ENCODE peak calls at places on chromosomes 12 and 14, in ten cellular contexts. Z is IMR-90, Q is A549, T is mesenchymal stem cell, J is astrocyte, F is neuronal stem cell, O is GM23248, P is HCT116, G is MM.1S, S is SK-N-SH. D is an unnamed sample.

GRCh38 chr14:27435923-27436674 is 838.3 kb upstream of the NOVA1 start:
- DNase-seq in Z (no peak), Q (no peak), T (no peak), J (no peak), F (no peak), O (no peak), P (no peak), G (no peak), S (no peak), D (no peak)

GRCh38 chr12:48532601-48533000 is 7.2 kb downstream of the OR8S1 start:
- DNase-seq in Z (no peak), Q (no peak), T (no peak), J (no peak), F (no peak), O (no peak), P (no peak), G (no peak), S (no peak), D (no peak)

GRCh38 chr14:89013098-89013504 is 188.7 kb downstream of the TTC8 start:
- DNase-seq in Z (peak), Q (peak), T (peak), J (no peak), F (no peak), O (peak), P (peak), G (no peak), S (no peak), D (peak)

GRCh38 chr12:48008349-48008748 is 4.1 kb upstream of the COL2A1 start:
- DNase-seq in Z (no peak), Q (no peak), T (no peak), J (no peak), F (no peak), O (no peak), P (no peak), G (no peak), S (no peak), D (no peak)

GRCh38 chr12:68113644-68114043 is 45.9 kb downstream of the IFNG start:
- DNase-seq in Z (no peak), Q (peak), T (no peak), J (no peak), F (no peak), O (no peak), P (peak), G (no peak), S (no peak), D (peak)

GRCh38 chr14:59301354-59301753 is 112.9 kb downstream of the DAAM1 start:
- DNase-seq in Z (no peak), Q (no peak), T (no peak), J (no peak), F (no peak), O (no peak), P (no peak), G (peak), S (no peak), D (peak)

GRCh38 chr14:22664261-22664660 is 20.1 kb upstream of the OR6J1 start:
- DNase-seq in Z (no peak), Q (peak), T (peak), J (no peak), F (no peak), O (no peak), P (no peak), G (no peak), S (no peak), D (peak)

GRCh38 chr12:3461391-3461790 is 29.6 kb upstream of the PRMT8 start:
- DNase-seq in Z (no peak), Q (no peak), T (no peak), J (no peak), F (no peak), O (no peak), P (no peak), G (no peak), S (no peak), D (no peak)

GRCh38 chr14:20388159-20388558 is 25.1 kb downstream of the TEP1 start:
- DNase-seq in Z (no peak), Q (no peak), T (no peak), J (no peak), F (no peak), O (no peak), P (no peak), G (no peak), S (no peak), D (no peak)

GRCh38 chr14:90429236-90429635 is 32.4 kb downstream of the CALM1 start:
- DNase-seq in Z (no peak), Q (no peak), T (no peak), J (no peak), F (no peak), O (no peak), P (no peak), G (no peak), S (no peak), D (no peak)

GRCh38 chr12:67891566-67891965 is 97.7 kb upstream of the IFNG-AS1 start:
- DNase-seq in Z (no peak), Q (no peak), T (no peak), J (no peak), F (no peak), O (no peak), P (no peak), G (no peak), S (no peak), D (no peak)

GRCh38 chr12:40152783-40153383 is 47.0 kb upstream of the SLC2A13 start:
- DNase-seq in Z (peak), Q (peak), T (peak), J (peak), F (peak), O (peak), P (peak), G (peak), S (peak), D (peak)

GRCh38 chr14:85060116-85060515 is 469.8 kb upstream of the FLRT2 start:
- DNase-seq in Z (no peak), Q (no peak), T (no peak), J (no peak), F (no peak), O (peak), P (no peak), G (no peak), S (no peak), D (no peak)

GRCh38 chr14:92768795-92769194 is 20.4 kb upstream of the LGMN start:
- DNase-seq in Z (no peak), Q (no peak), T (no peak), J (no peak), F (no peak), O (no peak), P (no peak), G (peak), S (no peak), D (no peak)

GRCh38 chr12:96402061-96402460 is 1.8 kb upstream of the CDK17 start:
- DNase-seq in Z (no peak), Q (no peak), T (no peak), J (no peak), F (no peak), O (no peak), P (no peak), G (no peak), S (no peak), D (no peak)

GRCh38 chr12:14710632-14711324 is 14.4 kb upstream of the GUCY2C start:
- DNase-seq in Z (no peak), Q (no peak), T (peak), J (no peak), F (no peak), O (no peak), P (no peak), G (no peak), S (no peak), D (no peak)

GRCh38 chr12:110754101-110754793 is 11.6 kb upstream of the PPP1CC start:
- DNase-seq in Z (no peak), Q (no peak), T (no peak), J (no peak), F (no peak), O (peak), P (no peak), G (no peak), S (no peak), D (no peak)

GRCh38 chr14:105470812-105471771 is 3.5 kb upstream of the CRIP2 start:
- DNase-seq in Z (no peak), Q (no peak), T (peak), J (no peak), F (no peak), O (no peak), P (no peak), G (no peak), S (peak), D (peak)

GRCh38 chr14:36238666-36239363 is 62.3 kb upstream of the PTCSC3 start:
- DNase-seq in Z (peak), Q (no peak), T (peak), J (peak), F (no peak), O (peak), P (no peak), G (no peak), S (no peak), D (no peak)

GRCh38 chr12:62210422-62210821 is 49.8 kb upstream of the USP15 start:
- DNase-seq in Z (peak), Q (peak), T (peak), J (peak), F (peak), O (peak), P (peak), G (peak), S (peak), D (peak)

GRCh38 chr14:55477680-55478079 is 37.3 kb upstream of the TBPL2 start:
- DNase-seq in Z (no peak), Q (no peak), T (no peak), J (no peak), F (no peak), O (no peak), P (no peak), G (no peak), S (no peak), D (no peak)

GRCh38 chr12:108403952-108404351 is 64.8 kb upstream of the CMKLR1 start:
- DNase-seq in Z (no peak), Q (no peak), T (no peak), J (no peak), F (no peak), O (peak), P (no peak), G (no peak), S (no peak), D (no peak)

GRCh38 chr14:38291681-38292459 is 36.0 kb upstream of the CLEC14A start:
- DNase-seq in Z (peak), Q (no peak), T (peak), J (peak), F (no peak), O (peak), P (no peak), G (no peak), S (no peak), D (no peak)

GRCh38 chr12:47797432-47797831 is 22.3 kb downstream of the HDAC7 start:
- DNase-seq in Z (no peak), Q (peak), T (no peak), J (no peak), F (no peak), O (no peak), P (no peak), G (no peak), S (peak), D (peak)

GRCh38 chr12:9244894-9245293 is 36.7 kb upstream of the PZP start:
- DNase-seq in Z (no peak), Q (peak), T (no peak), J (no peak), F (no peak), O (peak), P (no peak), G (no peak), S (no peak), D (no peak)

GRCh38 chr12:28035483-28035882 is 63.0 kb upstream of the PTHLH start:
- DNase-seq in Z (peak), Q (peak), T (peak), J (peak), F (no peak), O (peak), P (no peak), G (no peak), S (no peak), D (no peak)

GRCh38 chr14:100827140-100827517 is 1.2 kb downstream of the MEG3 start:
- DNase-seq in Z (peak), Q (no peak), T (no peak), J (no peak), F (no peak), O (peak), P (no peak), G (no peak), S (no peak), D (no peak)

GRCh38 chr14:100825691-100826331 is at the start of gene MEG3:
- DNase-seq in Z (peak), Q (peak), T (no peak), J (peak), F (no peak), O (peak), P (no peak), G (no peak), S (no peak), D (no peak)

GRCh38 chr14:100824946-100825690 is 800 bp upstream of the MEG3 start:
- DNase-seq in Z (no peak), Q (no peak), T (no peak), J (no peak), F (no peak), O (no peak), P (no peak), G (no peak), S (no peak), D (no peak)

GRCh38 chr14:100827751-100828447 is 2.0 kb downstream of the MEG3 start:
- DNase-seq in Z (peak), Q (no peak), T (no peak), J (peak), F (no peak), O (peak), P (no peak), G (no peak), S (no peak), D (no peak)

GRCh38 chr14:100826371-100827139 is 637 bp downstream of the MEG3 start:
- DNase-seq in Z (no peak), Q (no peak), T (no peak), J (no peak), F (no peak), O (peak), P (no peak), G (no peak), S (no peak), D (no peak)
- H3K4me2 ChIP-seq in Z (peak), Q (peak), T (no peak), J (peak), F (no peak), O (peak), P (no peak), G (no peak), S (no peak), D (no peak)

GRCh38 chr12:89863968-89864367 is 155.3 kb upstream of the ATP2B1 start:
- DNase-seq in Z (no peak), Q (no peak), T (no peak), J (no peak), F (no peak), O (no peak), P (no peak), G (peak), S (no peak), D (peak)
- H3K4me2 ChIP-seq in Z (no peak), Q (no peak), T (no peak), J (no peak), F (no peak), O (no peak), P (no peak), G (peak), S (no peak), D (peak)

GRCh38 chr14:56694609-56695008 is 115.0 kb downstream of the TMEM260 start:
- DNase-seq in Z (no peak), Q (no peak), T (no peak), J (no peak), F (no peak), O (no peak), P (no peak), G (no peak), S (no peak), D (no peak)
- H3K4me2 ChIP-seq in Z (no peak), Q (no peak), T (no peak), J (no peak), F (no peak), O (no peak), P (no peak), G (no peak), S (no peak), D (no peak)

DNA sequence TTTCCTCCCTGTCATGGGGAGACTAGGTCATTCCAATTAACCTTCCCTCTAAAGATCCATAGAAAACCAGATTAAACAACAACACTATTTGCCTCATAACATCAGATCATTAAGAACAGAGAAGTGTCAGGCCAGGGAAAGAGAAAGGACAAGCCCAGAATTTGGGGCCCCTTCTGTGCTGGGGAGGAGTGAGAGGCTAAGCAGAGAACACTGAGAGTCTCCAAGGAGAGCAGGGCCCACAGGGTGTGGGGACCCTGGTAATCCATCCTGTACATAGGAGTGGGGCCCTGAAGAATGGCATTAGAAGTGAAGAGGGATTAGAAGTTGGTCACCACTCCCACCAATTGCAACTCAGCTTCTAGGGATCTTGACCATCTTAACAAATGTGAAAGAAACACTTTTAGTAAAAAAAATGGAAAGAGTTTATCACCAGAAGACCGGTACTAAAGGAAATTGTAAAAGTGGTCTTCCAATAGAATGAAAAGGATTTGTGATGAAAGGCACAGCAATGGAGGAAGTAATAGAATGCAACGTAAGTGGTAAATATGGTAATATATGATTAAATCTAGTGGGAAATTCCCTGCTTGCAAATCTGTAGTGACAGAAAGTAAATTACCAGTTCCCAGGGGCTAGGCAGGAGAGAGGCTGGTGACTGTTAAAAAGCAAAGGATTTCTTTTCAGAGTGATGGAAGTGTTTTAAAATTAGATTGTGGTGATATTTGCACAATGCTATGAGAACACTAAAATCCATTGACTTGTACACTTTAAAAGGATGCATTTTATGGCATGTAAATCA is 14.0 kb upstream of the TMTC1 start:
- DNase-seq in Z (no peak), Q (no peak), T (peak), J (no peak), F (peak), O (no peak), P (no peak), G (no peak), S (no peak), D (no peak)
- H3K4me2 ChIP-seq in Z (peak), Q (no peak), T (no peak), J (peak), F (no peak), O (no peak), P (no peak), G (no peak), S (no peak), D (no peak)